ENCODE peak calls at places on chromosomes 6 and 20, in seven cellular contexts. R is kidney epithelial cell, Y is pancreas, H is mucosa of descending colon, J is thoracic aorta, C is upper lobe of right lung, D is IMR-90. I is an unnamed sample. For H3K36me3, the result is how much of the 10 kb centered on the place peaks cover.

GRCh38 chr20:1012359-1013168 is 10.5 kb upstream of the RSPO4 start:
- DNase-seq in R (no peak), J (no peak), C (peak), Y (no peak), H (no peak), D (no peak), I (no peak)

GRCh38 chr20:63086421-63087235 is 79.9 kb upstream of the BHLHE23 start:
- DNase-seq in D (no peak), H (peak), C (peak), J (no peak), R (no peak), Y (peak), I (no peak)

GRCh38 chr20:9507544-9508239 is 6.7 kb upstream of the LAMP5 start:
- DNase-seq in J (no peak), Y (no peak), C (no peak), H (no peak), R (no peak), D (no peak), I (no peak)

GRCh38 chr6:144710207-144710606 is 425.1 kb downstream of the UTRN start:
- DNase-seq in D (peak), J (no peak), R (peak), H (no peak), Y (no peak), C (no peak), I (no peak)

GRCh38 chr6:64081459-64081858 is 445.9 kb downstream of the PHF3 start:
- DNase-seq in H (no peak), C (no peak), R (no peak), D (peak), J (no peak), Y (no peak), I (no peak)

GRCh38 chr20:45832619-45833018 is 980 bp upstream of the SNX21 start:
- DNase-seq in H (no peak), Y (no peak), C (no peak), J (no peak), R (no peak), D (no peak), I (no peak)

GRCh38 chr20:45907219-45907948 is 4.6 kb downstream of the PLTP start:
- DNase-seq in D (no peak), R (no peak), Y (no peak), C (no peak), J (no peak), H (no peak), I (no peak)

GRCh38 chr20:23180451-23180921 is 94.4 kb upstream of the CD93 start:
- DNase-seq in Y (no peak), H (no peak), R (no peak), C (no peak), J (no peak), D (no peak), I (no peak)

GRCh38 chr20:32749914-32750637 is 6.8 kb upstream of the COMMD7 start:
- DNase-seq in R (no peak), J (no peak), C (no peak), Y (no peak), D (no peak), H (no peak), I (no peak)

GRCh38 chr20:33826270-33826897 is 15.2 kb downstream of the CHMP4B start:
- DNase-seq in D (no peak), R (no peak), H (no peak), Y (no peak), C (no peak), J (no peak), I (peak)

GRCh38 chr6:127096167-127096566 is 22.3 kb upstream of the RSPO3 start:
- DNase-seq in H (no peak), J (no peak), C (no peak), R (no peak), Y (no peak), D (no peak), I (no peak)

GRCh38 chr6:127090051-127090450 is 28.4 kb upstream of the RSPO3 start:
- DNase-seq in J (no peak), C (no peak), Y (no peak), R (no peak), H (no peak), D (no peak), I (no peak)

DNA sequence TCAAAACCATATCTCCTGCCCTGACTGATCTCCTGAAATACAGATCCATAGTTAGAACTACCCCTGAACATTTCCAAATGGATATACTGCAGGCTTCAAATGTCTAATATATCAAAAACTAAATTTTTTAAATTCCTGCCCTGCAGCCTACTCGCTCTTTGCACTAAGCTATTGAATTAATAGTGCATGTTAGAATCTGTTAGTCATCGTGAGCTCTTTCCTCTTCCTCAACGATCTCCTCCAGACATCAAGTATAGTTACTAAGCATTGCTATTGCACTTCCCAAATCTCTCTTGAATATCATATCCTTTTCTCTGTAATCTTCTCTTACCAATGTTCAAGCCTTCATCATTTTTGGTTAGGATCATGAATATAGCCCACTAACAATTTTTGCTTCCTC is 26.0 kb upstream of the RSPO3 start:
- DNase-seq in C (no peak), H (no peak), R (no peak), Y (no peak), J (no peak), D (no peak), I (no peak)
- H3K36me3 ChIP-seq in C (under half), H (under half), R (under half), Y (under half), J (under half), D (under half), I (under half)

GRCh38 chr20:20472690-20473274 is 104.9 kb downstream of the INSM1 start:
- DNase-seq in J (no peak), H (no peak), Y (no peak), D (no peak), R (no peak), C (no peak), I (no peak)
- H3K36me3 ChIP-seq in J (under half), H (under half), Y (under half), D (under half), R (under half), C (under half), I (under half)

GRCh38 chr6:3273707-3274521 is 15.2 kb downstream of the PSMG4 start:
- DNase-seq in J (no peak), H (no peak), Y (no peak), D (no peak), C (no peak), R (no peak), I (no peak)
- H3K36me3 ChIP-seq in J (under half), H (under half), Y (under half), D (under half), C (under half), R (under half), I (under half)

GRCh38 chr6:39203804-39204495 is 25.3 kb downstream of the KCNK5 start:
- DNase-seq in J (no peak), C (peak), D (no peak), Y (no peak), R (no peak), H (peak), I (peak)

GRCh38 chr6:39199976-39200375 is 29.3 kb downstream of the KCNK5 start:
- DNase-seq in C (no peak), R (no peak), Y (no peak), D (no peak), H (no peak), J (no peak), I (no peak)

GRCh38 chr6:39203398-39203797 is 25.9 kb downstream of the KCNK5 start:
- DNase-seq in C (no peak), D (no peak), J (no peak), H (no peak), Y (no peak), R (no peak), I (no peak)

GRCh38 chr6:39200498-39201020 is 28.7 kb downstream of the KCNK5 start:
- DNase-seq in J (no peak), Y (no peak), R (no peak), C (no peak), D (no peak), H (no peak), I (no peak)

GRCh38 chr6:39202166-39202565 is 27.1 kb downstream of the KCNK5 start:
- DNase-seq in Y (no peak), H (no peak), D (no peak), C (no peak), J (no peak), R (no peak), I (no peak)
- H3K36me3 ChIP-seq in Y (under half), H (under half), D (under half), C (under half), J (under half), R (under half), I (under half)

I was measured in prostate gland.